ENCODE peak calls at places on chromosomes 12 and 14, in ten cellular contexts. E, Q, Y, B, L, J, W, F, C and P are unnamed samples.

GRCh38 chr14:63371033-63371432 is 52.3 kb upstream of the GPHB5 start:
- DNase-seq in E (no peak), Q (no peak), Y (no peak), B (no peak), L (no peak), J (no peak), W (no peak), F (no peak), C (no peak), P (no peak)

GRCh38 chr14:75861161-75861621 is 120.6 kb downstream of the TGFB3 start:
- DNase-seq in E (peak), Q (peak), Y (no peak), B (peak), L (no peak), J (no peak), W (no peak), F (no peak), C (no peak), P (no peak)

GRCh38 chr12:113276306-113276705 is 55.0 kb downstream of the TPCN1 start:
- DNase-seq in E (no peak), Q (no peak), Y (peak), B (no peak), L (no peak), J (no peak), W (no peak), F (no peak), C (no peak), P (peak)

GRCh38 chr12:119876761-119877638 is at the start of gene CIT:
- DNase-seq in E (peak), Q (peak), Y (peak), B (peak), L (peak), J (peak), W (peak), F (peak), C (peak), P (peak)

GRCh38 chr14:101288436-101289229 is 272.7 kb upstream of the DIO3 start:
- DNase-seq in E (no peak), Q (no peak), Y (peak), B (no peak), L (no peak), J (no peak), W (no peak), F (no peak), C (no peak), P (no peak)

GRCh38 chr14:50303744-50304471 is 8.1 kb downstream of the L2HGDH start:
- DNase-seq in E (no peak), Q (no peak), Y (no peak), B (peak), L (no peak), J (peak), W (no peak), F (no peak), C (no peak), P (no peak)

GRCh38 chr14:97036096-97036852 is 239.1 kb downstream of the VRK1 start:
- DNase-seq in E (no peak), Q (no peak), Y (no peak), B (no peak), L (no peak), J (no peak), W (no peak), F (no peak), C (no peak), P (no peak)

GRCh38 chr12:8890313-8891084 is 23.8 kb upstream of the PHC1 start:
- DNase-seq in E (peak), Q (peak), Y (no peak), B (peak), L (peak), J (no peak), W (peak), F (peak), C (peak), P (peak)

GRCh38 chr14:59360923-59361794 is 104.0 kb downstream of the GPR135 start:
- DNase-seq in E (peak), Q (peak), Y (peak), B (peak), L (no peak), J (peak), W (peak), F (peak), C (peak), P (peak)

GRCh38 chr14:68140111-68140741 is 320.6 kb downstream of the RAD51B start:
- DNase-seq in E (no peak), Q (peak), Y (no peak), B (peak), L (peak), J (peak), W (no peak), F (peak), C (no peak), P (peak)